ENCODE peak calls at places on chromosomes 13 and 19, in eight cellular contexts. P, Q, G, Z, H, V, R and X are unnamed samples.

GRCh38 chr13:78430166-78430791 is 173.1 kb downstream of the POU4F1 start:
- DNase-seq in P (no peak), Q (no peak), G (no peak), Z (no peak), H (no peak), V (no peak), R (no peak), X (no peak)

GRCh38 chr13:29487466-29488454 is 107.7 kb downstream of the SLC7A1 start:
- DNase-seq in P (no peak), Q (no peak), G (no peak), Z (no peak), H (no peak), V (no peak), R (no peak), X (no peak)

GRCh38 chr13:103351035-103351828 is 285.0 kb upstream of the SLC10A2 start:
- DNase-seq in P (no peak), Q (no peak), G (no peak), Z (peak; percentile 72), H (peak; percentile 9), V (peak; percentile 42), R (no peak), X (no peak)

GRCh38 chr13:40023608-40024577 is 368.4 kb downstream of the COG6 start:
- DNase-seq in P (no peak), Q (no peak), G (no peak), Z (no peak), H (no peak), V (no peak), R (no peak), X (no peak)

GRCh38 chr19:16882146-16882545 is 6.7 kb upstream of the F2RL3 start:
- DNase-seq in P (no peak), Q (no peak), G (no peak), Z (no peak), H (no peak), V (no peak), R (no peak), X (no peak)

GRCh38 chr13:91381371-91381770 is 17.1 kb upstream of the GPC5 start:
- DNase-seq in P (no peak), Q (no peak), G (no peak), Z (peak; percentile 12), H (no peak), V (no peak), R (no peak), X (no peak)

GRCh38 chr19:3338541-3339181 is 27.7 kb upstream of the NFIC start:
- DNase-seq in P (peak; percentile 73), Q (peak; percentile 60), G (peak; percentile 74), Z (no peak), H (peak; percentile 84), V (no peak), R (no peak), X (no peak)

GRCh38 chr13:110936519-110936918 is 21.6 kb upstream of the ANKRD10 start:
- DNase-seq in P (no peak), Q (no peak), G (no peak), Z (no peak), H (no peak), V (no peak), R (no peak), X (no peak)

GRCh38 chr19:30691767-30692516 is 319.8 kb downstream of the ZNF536 start:
- DNase-seq in P (no peak), Q (no peak), G (no peak), Z (no peak), H (no peak), V (no peak), R (no peak), X (no peak)

GRCh38 chr13:36818483-36819063 is 449 bp upstream of the RFXAP start:
- DNase-seq in P (no peak), Q (no peak), G (no peak), Z (no peak), H (no peak), V (no peak), R (no peak), X (no peak)

GRCh38 chr13:94028234-94029145 is 451.0 kb downstream of the DCT start:
- DNase-seq in P (no peak), Q (no peak), G (no peak), Z (no peak), H (no peak), V (no peak), R (no peak), X (no peak)

GRCh38 chr13:45015300-45015699 is 26.0 kb downstream of the GPALPP1 start:
- DNase-seq in P (no peak), Q (no peak), G (no peak), Z (peak; percentile 15), H (no peak), V (no peak), R (no peak), X (no peak)

GRCh38 chr19:2575734-2576481 is 100.0 kb downstream of the GADD45B start:
- DNase-seq in P (no peak), Q (peak; percentile 34), G (no peak), Z (no peak), H (peak; percentile 32), V (peak; percentile 77), R (no peak), X (peak; percentile 96)

GRCh38 chr13:67130444-67130843 is 99.7 kb downstream of the PCDH9 start:
- DNase-seq in P (no peak), Q (no peak), G (no peak), Z (no peak), H (no peak), V (no peak), R (no peak), X (no peak)

GRCh38 chr13:31885994-31886393 is 145.6 kb upstream of the FRY start:
- DNase-seq in P (no peak), Q (no peak), G (no peak), Z (no peak), H (no peak), V (peak; percentile 30), R (no peak), X (no peak)

GRCh38 chr19:45340232-45340898 is at the start of gene KLC3:
- DNase-seq in P (peak; percentile 31), Q (no peak), G (peak; percentile 7), Z (no peak), H (peak; percentile 68), V (peak; percentile 27), R (no peak), X (no peak)

GRCh38 chr19:51735759-51736449 is 12.1 kb upstream of the HAS1 start:
- DNase-seq in P (no peak), Q (peak; percentile 86), G (no peak), Z (peak; percentile 78), H (no peak), V (peak; percentile 88), R (no peak), X (peak; percentile 81)

GRCh38 chr13:27909378-27909777 is 10.4 kb upstream of the PDX1 start:
- DNase-seq in P (no peak), Q (no peak), G (no peak), Z (no peak), H (no peak), V (no peak), R (no peak), X (no peak)
- H3K27me3 ChIP-seq in P (peaks cover 4% of the 10 kb centered on the region), Q (peaks cover 18% of the 10 kb centered on the region), G (peaks cover 53% of the 10 kb centered on the region), Z (peaks cover 23% of the 10 kb centered on the region), H (no peaks in the 10 kb centered on the region), V (peaks cover 3% of the 10 kb centered on the region), R (no peaks in the 10 kb centered on the region), X (peaks cover 4% of the 10 kb centered on the region)

GRCh38 chr19:47001584-47001983 is 18.1 kb upstream of the NPAS1 start:
- DNase-seq in P (no peak), Q (no peak), G (no peak), Z (no peak), H (no peak), V (no peak), R (no peak), X (no peak)
- H3K27me3 ChIP-seq in P (no peaks in the 10 kb centered on the region), Q (peaks cover 6% of the 10 kb centered on the region), G (no peaks in the 10 kb centered on the region), Z (peaks cover 2% of the 10 kb centered on the region), H (no peaks in the 10 kb centered on the region), V (no peaks in the 10 kb centered on the region), R (no peaks in the 10 kb centered on the region), X (no peaks in the 10 kb centered on the region)

DNA sequence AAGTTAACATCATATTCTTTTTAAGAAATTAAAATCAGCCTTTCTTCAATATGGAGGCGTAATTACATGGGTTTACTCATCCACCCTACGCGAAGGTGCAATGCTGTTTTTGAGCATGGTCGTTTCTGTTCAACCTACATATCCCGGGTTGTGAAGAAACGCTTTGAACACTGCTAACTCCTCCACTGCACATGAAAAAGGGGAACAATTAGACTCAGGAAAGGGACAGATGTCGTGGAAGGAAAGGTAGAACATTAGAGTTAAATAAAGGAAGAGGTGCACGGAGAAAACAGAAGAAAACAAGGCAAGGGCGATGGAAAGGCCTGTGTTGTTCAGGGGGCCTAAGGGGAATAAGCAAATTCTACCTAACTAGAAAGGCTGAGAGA is 4.1 kb downstream of the ZIC5 start:
- DNase-seq in P (no peak), Q (no peak), G (no peak), Z (no peak), H (no peak), V (no peak), R (no peak), X (no peak)
- H3K27me3 ChIP-seq in P (peaks cover 61% of the 10 kb centered on the region), Q (peaks cover 92% of the 10 kb centered on the region), G (peaks cover 78% of the 10 kb centered on the region), Z (peaks cover 59% of the 10 kb centered on the region), H (peaks cover 14% of the 10 kb centered on the region), V (peaks cover 49% of the 10 kb centered on the region), R (no peaks in the 10 kb centered on the region), X (peaks cover 54% of the 10 kb centered on the region)

GRCh38 chr19:998064-998463 is 2.2 kb upstream of the GRIN3B start:
- DNase-seq in P (no peak), Q (no peak), G (no peak), Z (no peak), H (no peak), V (no peak), R (no peak), X (no peak)

GRCh38 chr19:994516-994915 is 5.7 kb upstream of the GRIN3B start:
- DNase-seq in P (no peak), Q (no peak), G (no peak), Z (no peak), H (no peak), V (no peak), R (no peak), X (no peak)

GRCh38 chr19:995051-995827 is 5.0 kb upstream of the GRIN3B start:
- DNase-seq in P (no peak), Q (peak; percentile 63), G (no peak), Z (no peak), H (no peak), V (no peak), R (no peak), X (no peak)

GRCh38 chr19:993831-994393 is 6.3 kb upstream of the GRIN3B start:
- DNase-seq in P (no peak), Q (no peak), G (no peak), Z (no peak), H (no peak), V (no peak), R (no peak), X (no peak)

DNA sequence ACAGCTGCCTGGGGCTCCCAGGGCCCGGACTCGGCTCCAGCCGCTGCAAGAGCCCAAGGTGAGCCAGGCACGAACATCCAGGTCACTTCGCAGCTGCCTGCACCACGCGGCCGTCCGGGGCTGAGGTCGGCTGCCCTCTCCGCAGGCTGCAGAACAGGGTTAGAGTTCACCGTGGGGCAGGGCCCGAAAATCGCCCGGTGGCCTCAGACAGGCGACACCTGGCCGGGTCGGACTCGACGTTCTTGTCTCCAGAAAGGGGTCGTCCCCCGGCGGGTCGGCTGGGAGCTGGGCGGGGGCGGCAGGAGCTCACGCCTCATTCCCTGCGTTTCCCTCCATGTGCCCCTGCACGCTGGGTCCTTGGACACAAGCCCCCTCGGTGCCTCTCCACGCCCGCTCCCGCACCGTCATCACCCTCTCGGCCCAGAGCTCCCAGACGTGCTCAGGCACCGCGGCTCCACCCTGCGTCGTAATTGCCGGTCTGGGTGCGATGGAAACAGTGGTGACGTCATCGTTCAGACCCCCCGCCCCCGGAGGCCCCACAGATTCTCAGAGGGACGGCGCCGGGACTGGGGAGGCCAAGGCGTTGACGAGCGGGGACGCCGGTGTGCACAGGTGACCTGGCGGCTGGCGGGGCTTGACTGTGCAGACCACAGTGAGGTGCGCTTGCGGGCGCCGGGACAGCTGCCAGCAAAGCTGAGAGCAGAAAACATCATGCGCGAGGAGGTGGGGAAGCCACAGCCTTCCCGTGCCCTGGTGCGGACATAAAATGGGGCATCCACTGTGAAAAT is 4.0 kb upstream of the GRIN3B start:
- DNase-seq in P (peak; percentile 90), Q (no peak), G (peak; percentile 58), Z (peak; percentile 55), H (peak; percentile 16), V (peak; percentile 29), R (no peak), X (no peak)
- H3K27me3 ChIP-seq in P (peaks cover 21% of the 10 kb centered on the region), Q (peaks cover 54% of the 10 kb centered on the region), G (peaks cover 27% of the 10 kb centered on the region), Z (peaks cover 31% of the 10 kb centered on the region), H (no peaks in the 10 kb centered on the region), V (peaks cover 11% of the 10 kb centered on the region), R (no peaks in the 10 kb centered on the region), X (peaks cover 29% of the 10 kb centered on the region)